ENCODE peak calls at places on chromosomes 11 and 22, in four cellular contexts. One of them, this sample, is unnamed.
A peak's percentile ranks its signal among the peaks of the same experiment; 100 is the strongest.

GRCh38 chr11:45451766-45452440 is 165.8 kb upstream of the SYT13 start:
- DNase-seq in adrenal gland: peak; percentile 42
- DNase-seq in esophagus squamous epithelium: no peak
- DNase-seq in H54: no peak
- DNase-seq in this sample: peak; percentile 5

GRCh38 chr11:131811380-131811779 is 441.0 kb downstream of the NTM start:
- DNase-seq in adrenal gland: no peak
- DNase-seq in esophagus squamous epithelium: no peak
- DNase-seq in H54: no peak
- DNase-seq in this sample: no peak

GRCh38 chr11:19832166-19832750 is 119.6 kb downstream of the NAV2 start:
- DNase-seq in adrenal gland: no peak
- DNase-seq in esophagus squamous epithelium: no peak
- DNase-seq in H54: no peak
- DNase-seq in this sample: no peak

GRCh38 chr22:33535937-33536875 is 384.1 kb downstream of the LARGE1 start:
- DNase-seq in adrenal gland: no peak
- DNase-seq in esophagus squamous epithelium: no peak
- DNase-seq in H54: no peak
- DNase-seq in this sample: no peak

GRCh38 chr11:12233602-12233925 is 123.2 kb downstream of the MICAL2 start:
- DNase-seq in adrenal gland: no peak
- DNase-seq in esophagus squamous epithelium: no peak
- DNase-seq in H54: no peak
- DNase-seq in this sample: no peak

GRCh38 chr11:88494857-88495256 is 157.3 kb upstream of the CTSC start:
- DNase-seq in adrenal gland: no peak
- DNase-seq in esophagus squamous epithelium: no peak
- DNase-seq in H54: no peak
- DNase-seq in this sample: no peak

GRCh38 chr11:118524757-118525465 is 2.4 kb upstream of the TTC36 start:
- DNase-seq in adrenal gland: no peak
- DNase-seq in esophagus squamous epithelium: no peak
- DNase-seq in H54: no peak
- DNase-seq in this sample: no peak

GRCh38 chr11:45208135-45208534 is 61.7 kb downstream of the PRDM11 start:
- DNase-seq in adrenal gland: no peak
- DNase-seq in esophagus squamous epithelium: no peak
- DNase-seq in H54: no peak
- DNase-seq in this sample: no peak

GRCh38 chr11:134552749-134553148 is 140.7 kb upstream of the B3GAT1 start:
- DNase-seq in adrenal gland: no peak
- DNase-seq in esophagus squamous epithelium: no peak
- DNase-seq in H54: no peak
- DNase-seq in this sample: no peak

GRCh38 chr11:78295347-78295746 is 106.6 kb downstream of the USP35 start:
- DNase-seq in adrenal gland: no peak
- DNase-seq in esophagus squamous epithelium: no peak
- DNase-seq in H54: no peak
- DNase-seq in this sample: no peak

GRCh38 chr22:32781695-32782094 is 19.8 kb upstream of the TIMP3 start:
- DNase-seq in adrenal gland: no peak
- DNase-seq in esophagus squamous epithelium: no peak
- DNase-seq in H54: no peak
- DNase-seq in this sample: peak; percentile 57

GRCh38 chr11:73907191-73907590 is 30.4 kb downstream of the PAAF1 start:
- DNase-seq in adrenal gland: peak; percentile 53
- DNase-seq in esophagus squamous epithelium: no peak
- DNase-seq in H54: peak; percentile 92
- DNase-seq in this sample: peak; percentile 55

GRCh38 chr22:49621601-49622210 is 206.0 kb downstream of the BRD1 start:
- DNase-seq in adrenal gland: no peak
- DNase-seq in esophagus squamous epithelium: no peak
- DNase-seq in H54: no peak
- DNase-seq in this sample: no peak

DNA sequence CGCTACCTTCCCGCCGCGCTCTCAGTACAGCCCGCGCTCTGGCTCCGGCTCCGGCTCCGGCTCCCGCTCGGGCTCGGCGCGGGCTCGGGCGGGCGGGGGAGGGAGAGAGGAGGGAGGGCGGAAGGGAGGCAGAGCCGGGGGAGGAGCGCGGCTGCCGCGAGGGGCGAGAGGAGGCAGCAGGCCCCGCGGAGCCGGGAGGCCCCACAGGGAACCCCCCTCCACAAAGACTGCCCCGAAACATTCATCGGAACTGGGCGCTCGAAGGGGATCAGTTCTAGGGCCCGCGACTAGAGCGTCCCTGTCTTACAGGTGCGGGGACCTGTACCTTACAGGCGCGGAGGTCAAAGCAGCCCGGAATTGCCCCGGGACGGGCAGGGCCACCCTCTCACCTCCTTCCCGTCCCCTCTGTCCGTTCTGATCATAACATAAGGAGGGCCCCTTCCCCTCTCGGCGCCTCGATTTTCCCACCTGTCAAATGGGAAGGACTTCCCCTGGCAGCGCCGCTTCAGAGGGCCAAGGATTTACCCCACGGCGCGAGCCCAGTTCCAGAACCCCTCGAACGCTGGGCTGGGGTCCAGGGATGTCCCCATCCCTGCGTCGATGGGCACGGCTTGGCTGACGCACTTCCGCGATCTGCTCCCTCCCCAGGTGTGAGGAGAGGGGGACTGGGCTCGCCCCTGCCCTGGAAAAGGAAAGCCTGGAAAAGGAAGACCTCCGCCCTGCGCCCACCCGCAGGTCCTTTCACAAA is at the start of gene SHISA8:
- DNase-seq in adrenal gland: peak; percentile 72
- DNase-seq in esophagus squamous epithelium: no peak
- DNase-seq in H54: no peak
- DNase-seq in this sample: peak; percentile 7
- TF ChIP-seq POLR2A in adrenal gland: peak; percentile 29
- TF ChIP-seq POLR2A in esophagus squamous epithelium: no peak
- TF ChIP-seq POLR2A in H54: no peak
- TF ChIP-seq POLR2A in this sample: no peak

GRCh38 chr11:8009856-8010255 is 22.7 kb downstream of the EIF3F start:
- DNase-seq in adrenal gland: no peak
- DNase-seq in esophagus squamous epithelium: no peak
- DNase-seq in H54: no peak
- DNase-seq in this sample: no peak
- TF ChIP-seq POLR2A in adrenal gland: no peak
- TF ChIP-seq POLR2A in esophagus squamous epithelium: no peak
- TF ChIP-seq POLR2A in H54: no peak
- TF ChIP-seq POLR2A in this sample: no peak

DNA sequence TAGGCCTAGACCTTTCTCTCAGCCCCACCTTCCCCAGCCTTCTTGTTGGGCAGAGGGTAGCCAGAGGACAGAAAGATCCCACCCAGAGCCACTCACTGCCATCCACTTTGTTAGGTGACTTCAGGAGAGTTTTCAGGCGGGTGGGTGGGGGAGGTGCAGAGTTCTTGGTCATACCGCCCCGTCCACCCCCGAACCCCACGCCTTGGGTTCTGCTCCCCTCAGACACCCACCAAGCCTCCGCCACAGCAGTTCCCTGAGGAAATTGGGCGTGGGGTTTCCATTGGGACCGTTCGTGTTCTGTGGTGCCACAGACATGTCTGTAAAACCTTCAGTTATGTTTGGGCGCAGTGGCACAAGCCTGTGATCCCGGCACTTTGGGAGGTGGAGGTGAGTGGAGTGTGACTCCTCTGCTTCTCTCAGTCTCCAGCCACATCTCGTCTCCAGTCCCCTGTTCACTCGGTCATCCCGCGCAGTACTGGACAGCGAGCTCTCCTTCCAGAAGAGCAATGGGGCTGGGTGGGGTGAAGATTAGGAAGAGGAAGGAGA is 1.5 kb downstream of the MIF start:
- DNase-seq in adrenal gland: no peak
- DNase-seq in esophagus squamous epithelium: no peak
- DNase-seq in H54: no peak
- DNase-seq in this sample: no peak
- TF ChIP-seq POLR2A in adrenal gland: no peak
- TF ChIP-seq POLR2A in esophagus squamous epithelium: no peak
- TF ChIP-seq POLR2A in H54: no peak
- TF ChIP-seq POLR2A in this sample: no peak

DNA sequence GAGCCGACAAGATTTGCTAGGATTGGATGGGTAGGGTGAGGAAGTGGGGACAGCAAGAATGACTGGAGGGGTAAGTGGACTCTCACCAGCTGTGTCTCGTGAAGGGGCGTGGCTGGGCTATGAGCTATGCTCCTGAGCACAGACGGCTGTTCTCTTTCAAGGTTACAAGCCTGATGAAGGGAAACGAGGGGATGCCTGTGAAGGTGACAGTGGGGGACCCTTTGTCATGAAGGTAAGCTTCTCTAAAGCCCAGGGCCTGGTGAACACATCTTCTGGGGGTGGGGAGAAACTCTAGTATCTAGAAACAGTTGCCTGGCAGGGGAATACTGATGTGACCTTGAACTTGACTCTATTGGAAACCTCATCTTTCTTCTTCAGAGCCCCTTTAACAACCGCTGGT is 19.9 kb downstream of the F2 start:
- DNase-seq in adrenal gland: no peak
- DNase-seq in esophagus squamous epithelium: no peak
- DNase-seq in H54: no peak
- DNase-seq in this sample: no peak
- TF ChIP-seq POLR2A in adrenal gland: no peak
- TF ChIP-seq POLR2A in esophagus squamous epithelium: no peak
- TF ChIP-seq POLR2A in H54: no peak
- TF ChIP-seq POLR2A in this sample: no peak

GRCh38 chr11:9363954-9364912 is 20.2 kb upstream of the IPO7 start:
- DNase-seq in adrenal gland: peak; percentile 95
- DNase-seq in esophagus squamous epithelium: peak; percentile 57
- DNase-seq in H54: peak; percentile 97
- DNase-seq in this sample: peak; percentile 98
- TF ChIP-seq POLR2A in adrenal gland: peak; percentile 89
- TF ChIP-seq POLR2A in esophagus squamous epithelium: peak; percentile 78
- TF ChIP-seq POLR2A in H54: no peak
- TF ChIP-seq POLR2A in this sample: peak; percentile 72

GRCh38 chr11:96186806-96187205 is 156.2 kb downstream of the MAML2 start:
- DNase-seq in adrenal gland: no peak
- DNase-seq in esophagus squamous epithelium: no peak
- DNase-seq in H54: no peak
- DNase-seq in this sample: no peak
- TF ChIP-seq POLR2A in adrenal gland: no peak
- TF ChIP-seq POLR2A in esophagus squamous epithelium: no peak
- TF ChIP-seq POLR2A in H54: no peak
- TF ChIP-seq POLR2A in this sample: no peak

DNA sequence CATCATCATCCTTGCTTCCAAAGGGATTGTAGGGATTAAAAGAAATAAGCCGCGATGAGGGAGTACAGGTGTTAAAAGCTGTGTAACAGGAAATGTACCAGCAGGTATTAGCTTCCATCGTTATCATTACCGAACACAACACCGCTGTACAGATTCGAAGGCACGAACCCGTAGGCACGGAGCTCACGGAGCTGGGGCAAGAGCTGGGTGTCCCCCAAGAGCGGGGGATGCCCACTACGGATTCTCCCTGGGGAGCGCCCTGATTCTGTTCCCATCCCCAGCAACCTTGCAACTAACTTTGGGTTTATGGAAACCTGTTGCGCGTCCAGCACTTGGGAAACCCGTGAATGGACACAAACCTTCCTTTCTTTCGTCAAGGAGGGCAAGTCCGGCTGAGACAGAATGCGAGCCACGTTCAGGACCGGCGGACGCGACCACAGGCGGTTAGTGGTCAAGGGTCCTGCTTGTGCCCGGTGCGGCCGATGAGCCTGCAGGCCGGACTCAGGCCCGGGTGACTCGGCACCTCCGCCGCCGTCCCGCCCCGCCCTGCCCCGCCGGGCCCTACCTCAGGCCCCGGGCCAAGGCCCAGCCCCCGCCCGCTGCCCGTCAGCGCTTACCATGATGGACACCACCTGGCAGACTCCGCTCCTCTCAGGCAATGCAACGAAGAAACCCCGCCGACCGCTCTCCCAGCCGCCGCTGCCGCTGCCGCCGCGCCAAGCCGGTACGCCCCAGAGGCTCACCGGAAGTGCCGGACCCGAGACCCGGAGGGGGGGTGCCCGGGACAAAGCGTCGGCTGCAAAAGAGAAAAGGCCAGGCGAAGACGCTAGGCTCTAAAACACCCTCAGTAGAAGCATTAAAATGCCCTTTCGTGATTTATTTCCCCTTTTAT is at the start of gene UFD1:
- DNase-seq in adrenal gland: peak; percentile 77
- DNase-seq in esophagus squamous epithelium: no peak
- DNase-seq in H54: peak; percentile 58
- DNase-seq in this sample: peak; percentile 81
- TF ChIP-seq POLR2A in adrenal gland: peak; percentile 15
- TF ChIP-seq POLR2A in esophagus squamous epithelium: peak; percentile 55
- TF ChIP-seq POLR2A in H54: peak; percentile 35
- TF ChIP-seq POLR2A in this sample: peak; percentile 69

GRCh38 chr11:235998-236773 is at the start of gene SIRT3:
- DNase-seq in adrenal gland: peak; percentile 88
- DNase-seq in esophagus squamous epithelium: peak; percentile 48
- DNase-seq in H54: peak; percentile 98
- DNase-seq in this sample: peak; percentile 65
- TF ChIP-seq POLR2A in adrenal gland: no peak
- TF ChIP-seq POLR2A in esophagus squamous epithelium: peak; percentile 62
- TF ChIP-seq POLR2A in H54: peak; percentile 89
- TF ChIP-seq POLR2A in this sample: peak; percentile 70

GRCh38 chr11:65432686-65433582 is 10.3 kb downstream of the NEAT1 start:
- DNase-seq in adrenal gland: no peak
- DNase-seq in esophagus squamous epithelium: no peak
- DNase-seq in H54: no peak
- DNase-seq in this sample: peak; percentile 54
- TF ChIP-seq POLR2A in adrenal gland: peak; percentile 37
- TF ChIP-seq POLR2A in esophagus squamous epithelium: no peak
- TF ChIP-seq POLR2A in H54: no peak
- TF ChIP-seq POLR2A in this sample: peak; percentile 84

GRCh38 chr11:86129775-86130540 is 61.1 kb upstream of the PICALM start:
- DNase-seq in adrenal gland: no peak
- DNase-seq in esophagus squamous epithelium: no peak
- DNase-seq in H54: no peak
- DNase-seq in this sample: no peak
- TF ChIP-seq POLR2A in adrenal gland: no peak
- TF ChIP-seq POLR2A in esophagus squamous epithelium: no peak
- TF ChIP-seq POLR2A in H54: no peak
- TF ChIP-seq POLR2A in this sample: no peak